ENCODE peak calls at places on chromosomes 1 and 21, in ten cellular contexts. G is AG09309; V is fibroblast of gingiva; K is SK-MEL-5; U is NCI-H1092; E is Right ventricle myocardium superior; F is ureter; P is stomach; Z is stimulated activated CD8-positive, alpha-beta memory T cell treated with anti-CD3 and anti-CD28 coated beads, Interleukin-4, amount 100 ng/mL, for 1 hour; B is EL. J is an unnamed sample.
A peak's percentile ranks its signal among the peaks of the same experiment; 100 is the strongest.

GRCh38 chr1:119737040-119737682 is 25.4 kb downstream of the PHGDH start:
- DNase-seq in G (no peak), V (no peak), K (peak; percentile 81), U (no peak), E (peak; percentile 66), F (no peak), P (peak; percentile 84), Z (no peak), B (no peak), J (no peak)

GRCh38 chr1:234840843-234841242 is 230.9 kb upstream of the IRF2BP2 start:
- DNase-seq in G (peak; percentile 40), V (no peak), K (no peak), U (no peak), E (no peak), F (no peak), P (no peak), Z (no peak), B (peak; percentile 77), J (no peak)

GRCh38 chr21:38420140-38420539 is 78.1 kb downstream of the ERG start:
- DNase-seq in G (no peak), V (no peak), K (no peak), U (no peak), E (no peak), F (no peak), P (no peak), Z (no peak), B (no peak), J (no peak)

GRCh38 chr1:41718444-41719028 is 200.2 kb downstream of the HIVEP3 start:
- DNase-seq in G (no peak), V (no peak), K (no peak), U (no peak), E (no peak), F (no peak), P (no peak), Z (no peak), B (no peak), J (no peak)

GRCh38 chr1:203156280-203156679 is 19.3 kb downstream of the MYBPH start:
- DNase-seq in G (no peak), V (no peak), K (no peak), U (no peak), E (no peak), F (no peak), P (no peak), Z (no peak), B (no peak), J (no peak)

GRCh38 chr1:93056214-93056613 is 22.9 kb upstream of the MTF2 start:
- DNase-seq in G (no peak), V (peak; percentile 3), K (peak; percentile 37), U (no peak), E (no peak), F (no peak), P (no peak), Z (no peak), B (peak; percentile 25), J (no peak)

GRCh38 chr1:167221126-167221803 is 579 bp downstream of the POU2F1 start:
- DNase-seq in G (no peak), V (no peak), K (peak; percentile 14), U (no peak), E (peak; percentile 43), F (peak; percentile 52), P (peak; percentile 27), Z (no peak), B (no peak), J (no peak)

GRCh38 chr1:162985816-162986215 is 83.3 kb upstream of the RGS4 start:
- DNase-seq in G (no peak), V (no peak), K (no peak), U (no peak), E (no peak), F (no peak), P (no peak), Z (no peak), B (no peak), J (no peak)

GRCh38 chr1:100734716-100735115 is 15.2 kb downstream of the VCAM1 start:
- DNase-seq in G (peak; percentile 85), V (peak; percentile 88), K (no peak), U (no peak), E (no peak), F (no peak), P (no peak), Z (no peak), B (peak; percentile 78), J (no peak)

GRCh38 chr1:235238558-235238957 is 77.5 kb upstream of the RBM34 start:
- DNase-seq in G (no peak), V (no peak), K (no peak), U (no peak), E (no peak), F (no peak), P (no peak), Z (no peak), B (no peak), J (no peak)

GRCh38 chr21:42453301-42454220 is 42.5 kb downstream of the RSPH1 start:
- DNase-seq in G (no peak), V (no peak), K (no peak), U (no peak), E (no peak), F (no peak), P (no peak), Z (no peak), B (no peak), J (no peak)

GRCh38 chr1:150473659-150474058 is 13.6 kb upstream of the TARS2 start:
- DNase-seq in G (no peak), V (no peak), K (no peak), U (no peak), E (peak; percentile 57), F (no peak), P (no peak), Z (no peak), B (no peak), J (peak; percentile 83)

GRCh38 chr1:21937372-21938121 is 437 bp upstream of the HSPG2 start:
- DNase-seq in G (no peak), V (peak; percentile 69), K (peak; percentile 80), U (peak; percentile 49), E (peak; percentile 91), F (peak; percentile 82), P (peak; percentile 85), Z (peak; percentile 35), B (peak; percentile 87), J (peak; percentile 94)

GRCh38 chr1:54310439-54311328 is 95.5 kb downstream of the SSBP3 start:
- DNase-seq in G (no peak), V (no peak), K (peak; percentile 63), U (no peak), E (peak; percentile 61), F (no peak), P (peak; percentile 64), Z (no peak), B (peak; percentile 43), J (no peak)

GRCh38 chr1:53465023-53465957 is 6.1 kb downstream of the DMRTB1 start:
- DNase-seq in G (no peak), V (no peak), K (no peak), U (no peak), E (no peak), F (no peak), P (no peak), Z (no peak), B (no peak), J (no peak)

GRCh38 chr1:54543729-54544496 is 4.1 kb upstream of the ACOT11 start:
- DNase-seq in G (peak; percentile 37), V (no peak), K (no peak), U (no peak), E (no peak), F (no peak), P (no peak), Z (no peak), B (peak; percentile 78), J (no peak)

GRCh38 chr1:8519167-8519566 is 201.3 kb downstream of the SLC45A1 start:
- DNase-seq in G (no peak), V (no peak), K (no peak), U (no peak), E (no peak), F (no peak), P (no peak), Z (no peak), B (no peak), J (no peak)

GRCh38 chr1:218779341-218779831 is 394.3 kb upstream of the LYPLAL1 start:
- DNase-seq in G (no peak), V (no peak), K (no peak), U (no peak), E (no peak), F (no peak), P (no peak), Z (no peak), B (peak; percentile 7), J (no peak)

GRCh38 chr1:200526709-200527612 is 93.6 kb downstream of the KIF14 start:
- DNase-seq in G (no peak), V (peak; percentile 10), K (no peak), U (no peak), E (no peak), F (no peak), P (no peak), Z (no peak), B (peak; percentile 15), J (no peak)

GRCh38 chr1:204319462-204319861 is 40.3 kb downstream of the PLEKHA6 start:
- DNase-seq in G (peak; percentile 72), V (peak; percentile 78), K (no peak), U (no peak), E (no peak), F (peak; percentile 57), P (peak; percentile 39), Z (no peak), B (peak; percentile 94), J (no peak)

GRCh38 chr1:48051466-48052126 is 54.4 kb upstream of the TRABD2B start:
- DNase-seq in G (no peak), V (no peak), K (no peak), U (no peak), E (no peak), F (no peak), P (no peak), Z (no peak), B (no peak), J (no peak)

GRCh38 chr1:71236503-71236902 is 155.7 kb upstream of the ZRANB2 start:
- DNase-seq in G (no peak), V (no peak), K (no peak), U (no peak), E (no peak), F (no peak), P (no peak), Z (no peak), B (no peak), J (no peak)

GRCh38 chr1:19799233-19799876 is 361 bp downstream of the TMCO4 start:
- DNase-seq in G (peak; percentile 7), V (peak; percentile 57), K (peak; percentile 40), U (no peak), E (peak; percentile 82), F (peak; percentile 73), P (peak; percentile 84), Z (peak; percentile 3), B (peak; percentile 67), J (peak; percentile 69)

GRCh38 chr1:54567961-54568360 is 19.9 kb downstream of the ACOT11 start:
- DNase-seq in G (no peak), V (peak; percentile 48), K (no peak), U (no peak), E (no peak), F (no peak), P (no peak), Z (no peak), B (no peak), J (peak; percentile 67)

GRCh38 chr1:180366386-180367068 is 135.8 kb downstream of the ACBD6 start:
- DNase-seq in G (no peak), V (no peak), K (no peak), U (no peak), E (no peak), F (no peak), P (no peak), Z (no peak), B (peak; percentile 37), J (no peak)

GRCh38 chr1:201363455-201363854 is 14.0 kb downstream of the TNNT2 start:
- DNase-seq in G (no peak), V (no peak), K (no peak), U (no peak), E (no peak), F (no peak), P (no peak), Z (no peak), B (no peak), J (no peak)

GRCh38 chr1:10951977-10952376 is 60.5 kb upstream of the TARDBP start:
- DNase-seq in G (no peak), V (no peak), K (no peak), U (no peak), E (no peak), F (no peak), P (no peak), Z (no peak), B (no peak), J (no peak)

GRCh38 chr21:34362670-34363069 is 1.1 kb upstream of the KCNE2 start:
- DNase-seq in G (no peak), V (no peak), K (no peak), U (no peak), E (no peak), F (no peak), P (no peak), Z (no peak), B (no peak), J (no peak)

J was measured in sigmoid colon.